ENCODE peak calls at places on chromosomes 12 and 14, in four cellular contexts. F, H, G and X are unnamed samples.

GRCh38 chr12:26121841-26122680 is 2.8 kb downstream of the BHLHE41 start:
- DNase-seq in F (peak), G (peak), H (peak), X (peak)

GRCh38 chr12:76080729-76081415 is 3.6 kb downstream of the NAP1L1 start:
- DNase-seq in H (no peak), G (no peak), F (no peak), X (peak)

GRCh38 chr14:45757655-45758054 is 504.7 kb upstream of the MIS18BP1 start:
- DNase-seq in G (no peak), H (no peak), F (no peak), X (no peak)

GRCh38 chr14:95117937-95118726 is 39.2 kb downstream of the DICER1 start:
- DNase-seq in H (no peak), F (no peak), G (peak), X (no peak)

GRCh38 chr14:33941727-33942126 is 9.1 kb downstream of the EGLN3 start:
- DNase-seq in F (no peak), H (no peak), G (no peak), X (no peak)

GRCh38 chr12:46187023-46187422 is 81.8 kb downstream of the SLC38A1 start:
- DNase-seq in G (peak), H (no peak), F (no peak), X (no peak)

GRCh38 chr14:95547626-95548327 is 12.9 kb downstream of the GLRX5 start:
- DNase-seq in G (peak), H (peak), F (no peak), X (peak)

GRCh38 chr14:92937229-92937937 is 14.4 kb downstream of the CHGA start:
- DNase-seq in F (no peak), G (no peak), H (no peak), X (no peak)

GRCh38 chr14:20719777-20720176 is 25.9 kb upstream of the EDDM3A start:
- DNase-seq in H (no peak), G (no peak), F (no peak), X (no peak)

GRCh38 chr12:80598004-80598606 is 109.3 kb upstream of the MYF6 start:
- DNase-seq in F (no peak), G (peak), H (no peak), X (peak)

GRCh38 chr12:58159941-58160340 is 218.6 kb downstream of the ATP23 start:
- DNase-seq in H (no peak), G (no peak), F (no peak), X (no peak)

GRCh38 chr12:1629338-1630080 is 478 bp downstream of the WNT5B start:
- DNase-seq in H (peak), F (peak), G (no peak), X (peak)
- H3K4ac ChIP-seq in H (no peak), F (no peak), G (peak), X (no peak)

GRCh38 chr14:103910262-103910935 is 17.9 kb upstream of the TDRD9 start:
- DNase-seq in F (peak), G (peak), H (peak), X (peak)

GRCh38 chr14:103910984-103911383 is 17.3 kb upstream of the TDRD9 start:
- DNase-seq in H (no peak), F (no peak), G (no peak), X (no peak)

GRCh38 chr14:103920981-103921854 is 7.0 kb upstream of the TDRD9 start:
- DNase-seq in H (peak), F (peak), G (peak), X (peak)

GRCh38 chr14:103916636-103917262 is 11.5 kb upstream of the TDRD9 start:
- DNase-seq in H (no peak), F (no peak), G (no peak), X (no peak)

DNA sequence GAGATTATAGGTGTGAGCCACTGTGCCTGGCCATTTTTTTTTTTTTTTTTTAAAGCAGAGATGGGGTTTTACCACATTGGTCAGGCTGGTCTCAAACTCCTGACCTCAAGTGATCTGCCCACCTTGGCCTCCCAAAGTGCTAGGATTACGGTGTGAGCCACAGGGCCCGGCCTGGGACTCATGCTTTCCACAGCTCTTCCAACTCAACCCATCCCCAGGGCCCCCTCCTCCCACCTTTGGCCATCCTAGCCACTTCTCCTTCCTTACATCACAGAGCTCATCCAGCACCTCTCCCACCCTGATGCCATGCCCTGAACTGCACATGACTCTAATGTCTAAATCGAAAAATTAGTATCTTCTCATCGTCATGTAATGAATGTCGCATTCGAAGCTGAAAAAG is 12.6 kb upstream of the TDRD9 start:
- DNase-seq in G (no peak), H (no peak), F (no peak), X (no peak)
- H4K5ac ChIP-seq in G (no peak), H (no peak), F (no peak), X (no peak)

GRCh38 chr14:31988237-31988636 is 88.9 kb upstream of the ARHGAP5 start:
- DNase-seq in F (no peak), H (no peak), G (no peak), X (no peak)

GRCh38 chr14:31990183-31990862 is 86.8 kb upstream of the ARHGAP5 start:
- DNase-seq in G (no peak), H (no peak), F (no peak), X (peak)

GRCh38 chr14:31990959-31991541 is 86.1 kb upstream of the ARHGAP5 start:
- DNase-seq in G (no peak), H (no peak), F (no peak), X (no peak)

GRCh38 chr14:31986405-31986804 is 90.7 kb upstream of the ARHGAP5 start:
- DNase-seq in G (no peak), H (no peak), F (no peak), X (no peak)

GRCh38 chr14:31987691-31988090 is 89.4 kb upstream of the ARHGAP5 start:
- DNase-seq in G (no peak), F (no peak), H (no peak), X (no peak)
- H3K4me2 ChIP-seq in G (no peak), F (no peak), H (no peak), X (no peak)

GRCh38 chr12:22543246-22544037 is 900 bp downstream of the C2CD5 start:
- DNase-seq in G (peak), F (peak), H (peak), X (peak)
- H3K4ac ChIP-seq in G (peak), F (peak), H (no peak), X (no peak)

DNA sequence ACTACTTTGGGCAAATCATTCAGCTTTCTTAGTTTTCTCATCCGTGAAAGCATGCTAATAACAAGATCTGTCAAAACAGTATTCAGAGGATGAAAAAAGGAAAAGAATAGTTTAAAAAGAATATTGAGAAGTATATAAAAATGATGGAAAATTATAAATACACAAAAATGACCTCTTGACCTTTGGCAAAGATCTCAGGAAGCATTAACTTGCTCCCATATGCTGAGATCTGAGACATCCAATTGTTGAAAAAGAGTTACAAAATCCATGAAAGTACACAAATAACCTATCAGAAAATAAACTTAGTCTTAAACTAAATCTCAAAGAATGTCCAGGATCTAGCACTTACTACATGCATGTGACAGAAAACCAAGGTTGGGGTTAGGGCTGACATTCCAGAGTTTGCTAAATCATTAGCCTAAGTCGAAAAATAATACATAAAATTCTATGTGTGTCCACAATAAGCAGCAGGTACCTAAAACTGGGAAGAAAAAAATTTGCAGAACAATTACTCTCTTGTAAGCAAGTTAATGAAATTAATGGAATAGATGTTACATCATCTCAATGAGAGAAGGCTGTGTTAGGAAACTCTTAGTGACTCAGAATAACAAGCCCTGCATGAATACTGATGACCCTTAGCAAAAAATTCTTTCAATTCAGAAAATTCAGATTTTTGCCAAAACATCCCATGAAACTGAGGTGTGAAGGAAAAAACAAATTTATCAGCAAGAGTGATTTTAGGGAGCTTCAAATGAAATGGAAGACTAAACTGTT is 3.4 kb downstream of the PAH start:
- DNase-seq in F (no peak), H (no peak), G (no peak), X (no peak)
- H4K5ac ChIP-seq in F (no peak), H (no peak), G (no peak), X (no peak)

GRCh38 chr12:65879878-65880277 is 55.6 kb downstream of the HMGA2 start:
- DNase-seq in H (no peak), F (no peak), G (peak), X (no peak)

GRCh38 chr12:65882504-65882903 is 58.2 kb downstream of the HMGA2 start:
- DNase-seq in G (no peak), H (no peak), F (no peak), X (no peak)

GRCh38 chr12:65878540-65878939 is 54.3 kb downstream of the HMGA2 start:
- DNase-seq in F (no peak), G (no peak), H (no peak), X (peak)

GRCh38 chr12:65881965-65882413 is 57.7 kb downstream of the HMGA2 start:
- DNase-seq in G (peak), F (no peak), H (peak), X (no peak)

GRCh38 chr12:65881348-65881961 is 57.2 kb downstream of the HMGA2 start:
- DNase-seq in H (no peak), G (peak), F (no peak), X (peak)
- H3K4me2 ChIP-seq in H (peak), G (peak), F (no peak), X (no peak)

GRCh38 chr12:119182701-119183493 is 4.2 kb downstream of the HSPB8 start:
- DNase-seq in G (peak), H (no peak), F (no peak), X (no peak)
- H3K4ac ChIP-seq in G (no peak), H (no peak), F (no peak), X (no peak)

GRCh38 chr12:85697003-85697402 is 139.2 kb downstream of the RASSF9 start:
- DNase-seq in H (no peak), F (no peak), G (no peak), X (no peak)
- H4K5ac ChIP-seq in H (no peak), F (no peak), G (no peak), X (no peak)

GRCh38 chr12:32107376-32108267 is 975 bp downstream of the BICD1 start:
- DNase-seq in H (no peak), G (peak), F (no peak), X (peak)

GRCh38 chr12:32108829-32109228 is 2.2 kb downstream of the BICD1 start:
- DNase-seq in H (no peak), G (no peak), F (no peak), X (no peak)

GRCh38 chr12:32106517-32107366 is at the start of gene BICD1:
- DNase-seq in G (peak), F (peak), H (peak), X (peak)

GRCh38 chr12:32110942-32111341 is 4.3 kb downstream of the BICD1 start:
- DNase-seq in H (no peak), F (no peak), G (no peak), X (no peak)

DNA sequence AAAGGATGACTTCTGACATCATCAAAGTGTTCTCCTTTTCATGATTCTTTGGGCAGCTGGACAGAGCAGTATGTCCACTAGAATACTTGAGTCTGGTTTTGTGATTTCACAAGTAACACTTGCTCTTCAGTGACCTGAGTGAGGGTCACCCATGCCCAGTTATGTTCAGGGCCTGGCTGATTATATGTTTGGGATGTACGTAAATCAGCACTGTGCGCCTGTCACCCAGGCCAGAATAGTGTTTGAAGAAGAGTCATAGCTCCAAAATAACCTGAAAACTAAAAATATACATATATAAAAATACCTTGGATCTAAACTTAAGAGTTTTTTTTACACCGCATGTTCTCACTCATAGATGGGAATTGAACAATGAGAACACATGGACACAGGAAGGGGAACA is 3.8 kb downstream of the BICD1 start:
- DNase-seq in G (no peak), F (no peak), H (no peak), X (no peak)
- H3K4me2 ChIP-seq in G (peak), F (peak), H (peak), X (peak)

DNA sequence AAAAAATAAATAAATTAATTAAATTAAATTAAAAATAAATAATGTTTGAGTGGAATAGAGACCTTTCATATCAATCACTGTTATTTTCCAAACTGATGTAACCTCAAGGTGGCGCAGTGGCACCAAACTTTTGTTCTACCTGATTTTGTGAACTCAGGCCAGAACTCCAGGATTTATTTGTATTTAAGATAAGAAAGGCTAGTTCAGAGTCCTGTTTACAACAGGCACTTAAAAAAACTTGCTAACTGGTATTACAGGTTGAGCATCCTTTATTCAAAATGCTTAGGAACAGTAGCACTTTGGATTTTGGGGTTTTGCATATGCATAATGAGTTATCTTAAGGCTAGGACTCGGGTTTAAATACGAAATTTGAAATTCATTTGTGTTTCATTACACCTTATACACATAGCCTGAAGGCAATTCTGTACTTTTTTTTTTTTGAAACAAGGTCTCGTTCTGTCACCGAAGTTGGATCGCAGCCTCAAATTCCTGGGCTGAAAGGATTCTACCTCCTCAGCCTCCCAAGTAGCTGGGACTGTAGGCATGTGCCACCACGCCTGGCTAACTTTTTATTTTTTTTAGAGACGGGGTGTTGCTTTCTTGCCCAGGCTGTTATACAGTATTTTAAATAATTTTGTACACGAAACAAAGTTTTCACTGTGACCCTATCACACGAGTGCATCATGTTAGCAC is 32.4 kb downstream of the YY1 start:
- DNase-seq in G (no peak), F (no peak), H (no peak), X (peak)
- H3K4ac ChIP-seq in G (no peak), F (no peak), H (no peak), X (no peak)